ENCODE peak calls at places on chromosomes 4 and X, in seven cellular contexts. One of them, this sample, is unnamed.

GRCh38 chr4:135508006-135508714 is 1306.6 kb upstream of the PABPC4L start:
- DNase-seq in HAP-1: no peak
- DNase-seq in RKO: peak
- DNase-seq in bronchial epithelial cell: peak
- DNase-seq in NCI-H460: peak
- DNase-seq in G401: no peak
- DNase-seq in A549: peak
- DNase-seq in this sample: peak

GRCh38 chrX:106898462-106898861 is 4.7 kb downstream of the RIPPLY1 start:
- DNase-seq in NCI-H460: peak
- DNase-seq in bronchial epithelial cell: peak
- DNase-seq in G401: peak
- DNase-seq in HAP-1: peak
- DNase-seq in RKO: peak
- DNase-seq in A549: peak
- DNase-seq in this sample: peak

GRCh38 chr4:55819634-55820033 is at the start of gene EXOC1L:
- DNase-seq in HAP-1: peak
- DNase-seq in G401: no peak
- DNase-seq in NCI-H460: no peak
- DNase-seq in bronchial epithelial cell: no peak
- DNase-seq in RKO: no peak
- DNase-seq in A549: no peak
- DNase-seq in this sample: no peak

GRCh38 chr4:14333616-14334015 is 668.7 kb upstream of the CPEB2 start:
- DNase-seq in G401: no peak
- DNase-seq in RKO: no peak
- DNase-seq in A549: no peak
- DNase-seq in bronchial epithelial cell: peak
- DNase-seq in HAP-1: no peak
- DNase-seq in NCI-H460: no peak
- DNase-seq in this sample: no peak

GRCh38 chrX:132615396-132616131 is 126.7 kb upstream of the MBNL3 start:
- DNase-seq in G401: peak
- DNase-seq in NCI-H460: peak
- DNase-seq in bronchial epithelial cell: peak
- DNase-seq in HAP-1: peak
- DNase-seq in A549: no peak
- DNase-seq in RKO: no peak
- DNase-seq in this sample: peak

GRCh38 chr4:4338632-4339031 is 48.3 kb upstream of the NSG1 start:
- DNase-seq in bronchial epithelial cell: no peak
- DNase-seq in RKO: no peak
- DNase-seq in HAP-1: no peak
- DNase-seq in G401: no peak
- DNase-seq in A549: no peak
- DNase-seq in NCI-H460: no peak
- DNase-seq in this sample: no peak

GRCh38 chr4:73447701-73448100 is 11.7 kb downstream of the AFP start:
- DNase-seq in HAP-1: no peak
- DNase-seq in A549: no peak
- DNase-seq in bronchial epithelial cell: peak
- DNase-seq in NCI-H460: no peak
- DNase-seq in G401: no peak
- DNase-seq in RKO: no peak
- DNase-seq in this sample: no peak

GRCh38 chr4:74219241-74219640 is 61.3 kb downstream of the MTHFD2L start:
- DNase-seq in NCI-H460: no peak
- DNase-seq in bronchial epithelial cell: peak
- DNase-seq in A549: no peak
- DNase-seq in RKO: no peak
- DNase-seq in HAP-1: no peak
- DNase-seq in G401: no peak
- DNase-seq in this sample: no peak

GRCh38 chr4:47646372-47646771 is 161.3 kb downstream of the ATP10D start:
- DNase-seq in G401: no peak
- DNase-seq in NCI-H460: no peak
- DNase-seq in RKO: no peak
- DNase-seq in A549: no peak
- DNase-seq in bronchial epithelial cell: no peak
- DNase-seq in HAP-1: no peak
- DNase-seq in this sample: no peak

GRCh38 chr4:7398104-7398423 is 36.7 kb downstream of the PSAPL1 start:
- DNase-seq in HAP-1: no peak
- DNase-seq in NCI-H460: no peak
- DNase-seq in A549: no peak
- DNase-seq in G401: no peak
- DNase-seq in bronchial epithelial cell: peak
- DNase-seq in RKO: no peak
- DNase-seq in this sample: peak

GRCh38 chr4:143382539-143382938 is 45.9 kb downstream of the GAB1 start:
- DNase-seq in RKO: no peak
- DNase-seq in bronchial epithelial cell: peak
- DNase-seq in A549: no peak
- DNase-seq in HAP-1: no peak
- DNase-seq in G401: no peak
- DNase-seq in NCI-H460: no peak
- DNase-seq in this sample: peak

GRCh38 chr4:2337896-2338295 is 76.0 kb upstream of the MXD4 start:
- DNase-seq in HAP-1: no peak
- DNase-seq in RKO: no peak
- DNase-seq in A549: no peak
- DNase-seq in bronchial epithelial cell: no peak
- DNase-seq in G401: no peak
- DNase-seq in NCI-H460: no peak
- DNase-seq in this sample: no peak

GRCh38 chrX:71637848-71638247 is 19.5 kb upstream of the CXCR3 start:
- DNase-seq in RKO: peak
- DNase-seq in A549: no peak
- DNase-seq in HAP-1: no peak
- DNase-seq in NCI-H460: no peak
- DNase-seq in G401: no peak
- DNase-seq in bronchial epithelial cell: peak
- DNase-seq in this sample: no peak

GRCh38 chrX:154002215-154002719 is 17.4 kb downstream of the IRAK1 start:
- DNase-seq in RKO: no peak
- DNase-seq in A549: no peak
- DNase-seq in NCI-H460: peak
- DNase-seq in G401: no peak
- DNase-seq in bronchial epithelial cell: peak
- DNase-seq in HAP-1: peak
- DNase-seq in this sample: peak

GRCh38 chr4:125432078-125432477 is 117.3 kb downstream of the FAT4 start:
- DNase-seq in NCI-H460: peak
- DNase-seq in HAP-1: peak
- DNase-seq in A549: no peak
- DNase-seq in RKO: peak
- DNase-seq in G401: peak
- DNase-seq in bronchial epithelial cell: no peak
- DNase-seq in this sample: no peak

GRCh38 chr4:20192754-20193521 is 58.8 kb upstream of the SLIT2 start:
- DNase-seq in RKO: no peak
- DNase-seq in A549: no peak
- DNase-seq in bronchial epithelial cell: peak
- DNase-seq in NCI-H460: no peak
- DNase-seq in G401: no peak
- DNase-seq in HAP-1: no peak
- DNase-seq in this sample: peak

GRCh38 chr4:100095729-100096595 is 94.3 kb downstream of the DDIT4L start:
- DNase-seq in NCI-H460: peak
- DNase-seq in HAP-1: peak
- DNase-seq in RKO: peak
- DNase-seq in G401: peak
- DNase-seq in A549: peak
- DNase-seq in bronchial epithelial cell: peak
- DNase-seq in this sample: peak

GRCh38 chrX:1011632-1012283 is 200.7 kb downstream of the CRLF2 start:
- DNase-seq in HAP-1: no peak
- DNase-seq in NCI-H460: no peak
- DNase-seq in bronchial epithelial cell: no peak
- DNase-seq in RKO: no peak
- DNase-seq in G401: no peak
- DNase-seq in A549: no peak
- DNase-seq in this sample: no peak

GRCh38 chrX:1147641-1148515 is 64.6 kb downstream of the CRLF2 start:
- DNase-seq in A549: no peak
- DNase-seq in RKO: no peak
- DNase-seq in bronchial epithelial cell: no peak
- DNase-seq in G401: no peak
- DNase-seq in HAP-1: no peak
- DNase-seq in NCI-H460: no peak
- DNase-seq in this sample: no peak

GRCh38 chrX:107571296-107571998 is 56.9 kb upstream of the PRPS1 start:
- DNase-seq in A549: peak
- DNase-seq in bronchial epithelial cell: peak
- DNase-seq in NCI-H460: no peak
- DNase-seq in RKO: peak
- DNase-seq in G401: peak
- DNase-seq in HAP-1: no peak
- DNase-seq in this sample: peak

GRCh38 chr4:2742823-2743517 is 13.2 kb downstream of the TNIP2 start:
- DNase-seq in HAP-1: no peak
- DNase-seq in bronchial epithelial cell: no peak
- DNase-seq in A549: no peak
- DNase-seq in NCI-H460: no peak
- DNase-seq in RKO: no peak
- DNase-seq in G401: no peak
- DNase-seq in this sample: no peak

GRCh38 chrX:46903458-46904242 is 8.6 kb upstream of the JADE3 start:
- DNase-seq in bronchial epithelial cell: peak
- DNase-seq in RKO: peak
- DNase-seq in G401: peak
- DNase-seq in A549: peak
- DNase-seq in HAP-1: peak
- DNase-seq in NCI-H460: peak
- DNase-seq in this sample: peak

GRCh38 chr4:174398728-174399127 is 115.0 kb downstream of the CEP44 start:
- DNase-seq in A549: no peak
- DNase-seq in G401: no peak
- DNase-seq in HAP-1: no peak
- DNase-seq in RKO: no peak
- DNase-seq in NCI-H460: no peak
- DNase-seq in bronchial epithelial cell: peak
- DNase-seq in this sample: peak

GRCh38 chr4:17760602-17761001 is 20.8 kb downstream of the FAM184B start:
- DNase-seq in bronchial epithelial cell: no peak
- DNase-seq in HAP-1: no peak
- DNase-seq in G401: no peak
- DNase-seq in RKO: no peak
- DNase-seq in NCI-H460: no peak
- DNase-seq in A549: no peak
- DNase-seq in this sample: no peak

GRCh38 chr4:112552668-112553067 is 36.7 kb upstream of the NEUROG2 start:
- DNase-seq in NCI-H460: no peak
- DNase-seq in G401: no peak
- DNase-seq in A549: no peak
- DNase-seq in HAP-1: no peak
- DNase-seq in RKO: no peak
- DNase-seq in bronchial epithelial cell: peak
- DNase-seq in this sample: peak

GRCh38 chrX:23782455-23782854 is 518 bp upstream of the SAT1 start:
- DNase-seq in HAP-1: no peak
- DNase-seq in G401: no peak
- DNase-seq in bronchial epithelial cell: no peak
- DNase-seq in NCI-H460: no peak
- DNase-seq in A549: no peak
- DNase-seq in RKO: peak
- DNase-seq in this sample: peak

GRCh38 chr4:143384381-143384994 is 47.8 kb downstream of the GAB1 start:
- DNase-seq in A549: no peak
- DNase-seq in G401: peak
- DNase-seq in HAP-1: no peak
- DNase-seq in RKO: no peak
- DNase-seq in bronchial epithelial cell: no peak
- DNase-seq in NCI-H460: no peak
- DNase-seq in this sample: no peak

GRCh38 chrX:17830211-17830610 is 30.9 kb downstream of the RAI2 start:
- DNase-seq in RKO: no peak
- DNase-seq in HAP-1: no peak
- DNase-seq in bronchial epithelial cell: no peak
- DNase-seq in G401: no peak
- DNase-seq in A549: no peak
- DNase-seq in NCI-H460: no peak
- DNase-seq in this sample: no peak

GRCh38 chrX:151680805-151681204 is 14.5 kb upstream of the PRRG3 start:
- DNase-seq in A549: peak
- DNase-seq in NCI-H460: peak
- DNase-seq in RKO: peak
- DNase-seq in G401: peak
- DNase-seq in HAP-1: peak
- DNase-seq in bronchial epithelial cell: peak
- DNase-seq in this sample: peak

GRCh38 chrX:123993904-123994635 is 32.6 kb downstream of the STAG2 start:
- DNase-seq in A549: no peak
- DNase-seq in HAP-1: no peak
- DNase-seq in G401: no peak
- DNase-seq in RKO: no peak
- DNase-seq in NCI-H460: no peak
- DNase-seq in bronchial epithelial cell: no peak
- DNase-seq in this sample: no peak

GRCh38 chr4:181517521-181517920 is 725.7 kb upstream of the TENM3 start:
- DNase-seq in G401: no peak
- DNase-seq in A549: no peak
- DNase-seq in RKO: no peak
- DNase-seq in NCI-H460: no peak
- DNase-seq in bronchial epithelial cell: no peak
- DNase-seq in HAP-1: no peak
- DNase-seq in this sample: no peak

GRCh38 chrX:136496359-136496767 is 1.0 kb upstream of the HTATSF1 start:
- DNase-seq in bronchial epithelial cell: no peak
- DNase-seq in RKO: no peak
- DNase-seq in HAP-1: no peak
- DNase-seq in A549: no peak
- DNase-seq in G401: no peak
- DNase-seq in NCI-H460: no peak
- DNase-seq in this sample: no peak

GRCh38 chr4:121272526-121272925 is 108.3 kb downstream of the QRFPR start:
- DNase-seq in NCI-H460: no peak
- DNase-seq in RKO: peak
- DNase-seq in bronchial epithelial cell: peak
- DNase-seq in G401: no peak
- DNase-seq in A549: no peak
- DNase-seq in HAP-1: no peak
- DNase-seq in this sample: peak

GRCh38 chr4:102586644-102587021 is 85.5 kb downstream of the NFKB1 start:
- DNase-seq in A549: no peak
- DNase-seq in RKO: no peak
- DNase-seq in bronchial epithelial cell: no peak
- DNase-seq in HAP-1: no peak
- DNase-seq in NCI-H460: no peak
- DNase-seq in G401: no peak
- DNase-seq in this sample: no peak

GRCh38 chrX:31658360-31658759 is 586.5 kb upstream of the FTHL17 start:
- DNase-seq in NCI-H460: peak
- DNase-seq in bronchial epithelial cell: peak
- DNase-seq in RKO: peak
- DNase-seq in HAP-1: no peak
- DNase-seq in G401: peak
- DNase-seq in A549: no peak
- DNase-seq in this sample: peak

GRCh38 chr4:186105721-186106335 is 1.3 kb downstream of the FAM149A start:
- DNase-seq in bronchial epithelial cell: peak
- DNase-seq in G401: no peak
- DNase-seq in HAP-1: peak
- DNase-seq in RKO: peak
- DNase-seq in NCI-H460: no peak
- DNase-seq in A549: no peak
- DNase-seq in this sample: peak

This sample was measured in kidney tubule cell.